ENCODE peak calls at places on chromosomes 6 and 20, in five cellular contexts. One of them, this sample, is unnamed.

GRCh38 chr6:117265425-117266266 is at the start of gene VGLL2:
- DNase-seq in GM13976: peak
- DNase-seq in fibroblast of lung: peak
- DNase-seq in GM12865: no peak
- DNase-seq in progenitor cell of endocrine pancreas: peak
- DNase-seq in this sample: peak

GRCh38 chr6:1908784-1909183 is 299.1 kb downstream of the FOXC1 start:
- DNase-seq in GM13976: no peak
- DNase-seq in fibroblast of lung: peak
- DNase-seq in GM12865: no peak
- DNase-seq in progenitor cell of endocrine pancreas: no peak
- DNase-seq in this sample: no peak

GRCh38 chr6:44653761-44654218 is 266.3 kb downstream of the CDC5L start:
- DNase-seq in GM13976: no peak
- DNase-seq in fibroblast of lung: peak
- DNase-seq in GM12865: no peak
- DNase-seq in progenitor cell of endocrine pancreas: no peak
- DNase-seq in this sample: no peak

GRCh38 chr6:8579372-8579771 is 144.0 kb upstream of the SLC35B3 start:
- DNase-seq in GM13976: no peak
- DNase-seq in fibroblast of lung: peak
- DNase-seq in GM12865: no peak
- DNase-seq in progenitor cell of endocrine pancreas: no peak
- DNase-seq in this sample: no peak

GRCh38 chr6:67009818-67010217 is 1302.8 kb upstream of the EYS start:
- DNase-seq in GM13976: no peak
- DNase-seq in fibroblast of lung: no peak
- DNase-seq in GM12865: no peak
- DNase-seq in progenitor cell of endocrine pancreas: no peak
- DNase-seq in this sample: no peak

GRCh38 chr6:44657201-44657824 is 269.8 kb downstream of the CDC5L start:
- DNase-seq in GM13976: no peak
- DNase-seq in fibroblast of lung: no peak
- DNase-seq in GM12865: no peak
- DNase-seq in progenitor cell of endocrine pancreas: no peak
- DNase-seq in this sample: no peak

GRCh38 chr6:85169189-85169588 is 280.7 kb upstream of the NT5E start:
- DNase-seq in GM13976: no peak
- DNase-seq in fibroblast of lung: no peak
- DNase-seq in GM12865: no peak
- DNase-seq in progenitor cell of endocrine pancreas: no peak
- DNase-seq in this sample: no peak

GRCh38 chr6:3831741-3832530 is 17.2 kb upstream of the FAM50B start:
- DNase-seq in GM13976: no peak
- DNase-seq in fibroblast of lung: peak
- DNase-seq in GM12865: no peak
- DNase-seq in progenitor cell of endocrine pancreas: no peak
- DNase-seq in this sample: no peak

GRCh38 chr6:6981923-6982322 is 125.8 kb upstream of the RREB1 start:
- DNase-seq in GM13976: no peak
- DNase-seq in fibroblast of lung: no peak
- DNase-seq in GM12865: no peak
- DNase-seq in progenitor cell of endocrine pancreas: no peak
- DNase-seq in this sample: no peak

GRCh38 chr6:41150671-41151070 is 3.5 kb downstream of the TREML1 start:
- DNase-seq in GM13976: no peak
- DNase-seq in fibroblast of lung: no peak
- DNase-seq in GM12865: no peak
- DNase-seq in progenitor cell of endocrine pancreas: no peak
- DNase-seq in this sample: no peak

GRCh38 chr6:145789443-145789842 is 25.2 kb downstream of the FBXO30 start:
- DNase-seq in GM13976: no peak
- DNase-seq in fibroblast of lung: no peak
- DNase-seq in GM12865: no peak
- DNase-seq in progenitor cell of endocrine pancreas: no peak
- DNase-seq in this sample: no peak

GRCh38 chr20:10733122-10733521 is 59.3 kb upstream of the JAG1 start:
- DNase-seq in GM13976: no peak
- DNase-seq in fibroblast of lung: peak
- DNase-seq in GM12865: peak
- DNase-seq in progenitor cell of endocrine pancreas: no peak
- DNase-seq in this sample: no peak

GRCh38 chr20:10730629-10731183 is 56.9 kb upstream of the JAG1 start:
- DNase-seq in GM13976: no peak
- DNase-seq in fibroblast of lung: no peak
- DNase-seq in GM12865: no peak
- DNase-seq in progenitor cell of endocrine pancreas: no peak
- DNase-seq in this sample: no peak

GRCh38 chr20:10729785-10730184 is 56.0 kb upstream of the JAG1 start:
- DNase-seq in GM13976: no peak
- DNase-seq in fibroblast of lung: no peak
- DNase-seq in GM12865: no peak
- DNase-seq in progenitor cell of endocrine pancreas: no peak
- DNase-seq in this sample: no peak

GRCh38 chr20:10731190-10731955 is 57.6 kb upstream of the JAG1 start:
- DNase-seq in GM13976: no peak
- DNase-seq in fibroblast of lung: peak
- DNase-seq in GM12865: no peak
- DNase-seq in progenitor cell of endocrine pancreas: no peak
- DNase-seq in this sample: no peak

DNA sequence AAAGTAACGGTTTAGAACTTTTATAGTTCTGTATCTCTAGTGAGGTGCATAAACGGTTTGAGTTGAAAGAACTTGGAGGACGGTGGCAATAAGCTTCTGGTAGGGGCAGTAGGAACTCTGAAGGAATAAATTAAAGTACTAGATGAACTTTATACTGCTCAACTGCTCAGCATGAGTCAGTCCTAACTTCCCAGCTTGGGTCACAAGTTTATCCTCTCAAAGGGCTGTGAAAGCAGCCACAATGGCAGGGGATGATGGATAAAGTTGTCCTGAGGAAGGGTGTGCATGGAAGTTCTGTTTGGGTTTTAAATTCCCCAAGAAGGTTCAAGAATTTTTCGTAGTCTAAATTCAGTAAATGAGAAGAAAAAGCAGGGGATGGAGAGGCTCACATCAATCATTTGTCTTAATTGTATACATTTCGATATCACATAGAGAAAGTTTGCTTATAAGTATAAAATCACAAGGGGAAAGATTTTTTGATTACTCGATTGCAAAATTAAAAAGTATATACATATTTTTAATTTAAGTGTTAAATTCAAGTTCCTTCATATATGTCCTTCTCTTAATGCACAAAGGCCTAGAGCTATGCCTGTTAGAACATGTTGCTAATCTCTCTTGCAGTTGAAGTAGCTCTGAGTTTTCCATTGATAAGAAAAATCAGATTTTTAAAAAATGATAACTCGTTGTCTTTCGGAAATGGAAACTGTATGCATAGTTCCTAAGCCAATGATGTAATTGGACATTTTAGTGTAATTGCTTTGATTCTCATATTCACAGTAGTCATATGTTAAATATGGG is 55.3 kb upstream of the JAG1 start:
- DNase-seq in GM13976: no peak
- DNase-seq in fibroblast of lung: peak
- DNase-seq in GM12865: no peak
- DNase-seq in progenitor cell of endocrine pancreas: no peak
- DNase-seq in this sample: no peak
- TF ChIP-seq CTCF in GM13976: no peak
- TF ChIP-seq CTCF in fibroblast of lung: no peak
- TF ChIP-seq CTCF in GM12865: no peak
- TF ChIP-seq CTCF in progenitor cell of endocrine pancreas: no peak
- TF ChIP-seq CTCF in this sample: no peak

GRCh38 chr6:21826031-21826430 is 232.5 kb downstream of the SOX4 start:
- DNase-seq in GM13976: no peak
- DNase-seq in fibroblast of lung: peak
- DNase-seq in GM12865: no peak
- DNase-seq in progenitor cell of endocrine pancreas: no peak
- DNase-seq in this sample: no peak

GRCh38 chr6:21827425-21828192 is 234.1 kb downstream of the SOX4 start:
- DNase-seq in GM13976: no peak
- DNase-seq in fibroblast of lung: no peak
- DNase-seq in GM12865: no peak
- DNase-seq in progenitor cell of endocrine pancreas: no peak
- DNase-seq in this sample: no peak

GRCh38 chr6:21826460-21826859 is 232.9 kb downstream of the SOX4 start:
- DNase-seq in GM13976: no peak
- DNase-seq in fibroblast of lung: no peak
- DNase-seq in GM12865: no peak
- DNase-seq in progenitor cell of endocrine pancreas: no peak
- DNase-seq in this sample: no peak

GRCh38 chr6:21823371-21823770 is 229.8 kb downstream of the SOX4 start:
- DNase-seq in GM13976: no peak
- DNase-seq in fibroblast of lung: no peak
- DNase-seq in GM12865: no peak
- DNase-seq in progenitor cell of endocrine pancreas: no peak
- DNase-seq in this sample: no peak

DNA sequence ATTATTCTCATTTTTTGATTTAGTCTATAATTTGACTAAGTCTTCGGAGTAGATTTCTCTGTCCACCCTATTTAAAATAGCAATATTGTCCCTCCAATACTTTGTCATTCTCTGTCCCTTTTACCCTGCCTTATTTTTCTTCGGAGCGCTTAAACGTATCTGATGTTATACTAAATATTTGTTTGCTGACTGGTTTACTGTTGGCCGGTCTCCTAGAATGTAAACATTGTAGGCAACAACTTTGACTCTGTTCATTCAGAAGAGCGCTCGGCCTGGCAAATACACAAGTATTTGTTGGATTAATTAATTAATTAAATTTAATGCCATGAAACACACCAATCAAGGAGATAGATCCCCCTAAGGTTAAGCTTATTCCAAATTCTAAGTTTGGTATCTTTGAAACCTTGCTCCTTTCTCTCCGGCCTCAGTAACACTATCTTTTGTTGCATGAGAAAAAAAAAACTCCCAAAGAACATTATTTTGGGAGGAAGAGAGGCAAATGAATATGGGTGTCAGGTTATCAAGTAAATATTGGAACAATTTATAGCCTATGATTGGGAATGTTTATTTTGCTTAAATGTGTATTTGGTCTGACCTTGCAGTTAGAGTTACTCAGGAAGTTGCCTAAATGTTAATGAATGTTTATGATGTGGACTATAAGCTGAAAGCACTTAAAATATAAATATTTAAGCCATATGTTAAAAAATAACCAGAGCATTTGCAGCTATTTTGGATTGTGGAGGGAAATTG is 231.1 kb downstream of the SOX4 start:
- DNase-seq in GM13976: no peak
- DNase-seq in fibroblast of lung: no peak
- DNase-seq in GM12865: no peak
- DNase-seq in progenitor cell of endocrine pancreas: no peak
- DNase-seq in this sample: no peak
- TF ChIP-seq CTCF in GM13976: no peak
- TF ChIP-seq CTCF in fibroblast of lung: no peak
- TF ChIP-seq CTCF in GM12865: no peak
- TF ChIP-seq CTCF in progenitor cell of endocrine pancreas: no peak
- TF ChIP-seq CTCF in this sample: no peak

GRCh38 chr6:101401792-101402617 is 8.5 kb downstream of the GRIK2 start:
- DNase-seq in GM13976: no peak
- DNase-seq in fibroblast of lung: peak
- DNase-seq in GM12865: no peak
- DNase-seq in progenitor cell of endocrine pancreas: no peak
- DNase-seq in this sample: peak
- TF ChIP-seq CTCF in GM13976: no peak
- TF ChIP-seq CTCF in fibroblast of lung: no peak
- TF ChIP-seq CTCF in GM12865: no peak
- TF ChIP-seq CTCF in progenitor cell of endocrine pancreas: no peak
- TF ChIP-seq CTCF in this sample: no peak

GRCh38 chr6:32210191-32210601 is 13.7 kb downstream of the NOTCH4 start:
- DNase-seq in GM13976: no peak
- DNase-seq in fibroblast of lung: no peak
- DNase-seq in GM12865: no peak
- DNase-seq in progenitor cell of endocrine pancreas: no peak
- DNase-seq in this sample: no peak
- TF ChIP-seq CTCF in GM13976: no peak
- TF ChIP-seq CTCF in fibroblast of lung: no peak
- TF ChIP-seq CTCF in GM12865: no peak
- TF ChIP-seq CTCF in progenitor cell of endocrine pancreas: no peak
- TF ChIP-seq CTCF in this sample: no peak